ENCODE peak calls at places on chromosome X, in ten cellular contexts. N is heart right ventricle; F is lung; Y is suprapubic skin; E is Peyer's patch; M is hepatocyte; R is osteoblast; B is astrocyte; C is adipocyte; H is naive thymus-derived CD4-positive, alpha-beta T cell. T is an unnamed sample.

GRCh38 chrX:25005034-25005381 is 10.8 kb downstream of the ARX start:
- DNase-seq in R (no peak), H (no peak), E (no peak), F (no peak), M (no peak), B (no peak), N (no peak), Y (no peak), C (no peak), T (no peak)

GRCh38 chrX:70454441-70455365 is 10.1 kb downstream of the DLG3 start:
- DNase-seq in B (peak; percentile 23), H (peak; percentile 52), E (peak; percentile 75), R (peak; percentile 94), M (peak; percentile 89), Y (no peak), F (peak; percentile 82), C (peak; percentile 76), N (peak; percentile 52), T (peak; percentile 95)

GRCh38 chrX:39582091-39582490 is 515.7 kb downstream of the BCOR start:
- DNase-seq in E (no peak), Y (no peak), M (peak; percentile 50), B (peak; percentile 36), R (no peak), N (no peak), C (no peak), F (no peak), H (no peak), T (peak; percentile 17)

GRCh38 chrX:55907968-55908607 is 190.5 kb downstream of the RRAGB start:
- DNase-seq in C (peak; percentile 6), F (peak; percentile 48), N (peak; percentile 38), B (no peak), R (peak; percentile 22), H (peak; percentile 40), Y (no peak), M (peak; percentile 84), E (peak; percentile 68), T (no peak)

GRCh38 chrX:52577464-52578173 is 60.8 kb upstream of the XAGE1B start:
- DNase-seq in N (no peak), E (no peak), B (no peak), H (no peak), R (no peak), Y (no peak), M (no peak), F (no peak), C (no peak), T (no peak)

GRCh38 chrX:38166478-38167083 is 54.1 kb downstream of the SRPX start:
- DNase-seq in F (no peak), M (peak; percentile 53), R (no peak), N (no peak), B (no peak), C (peak; percentile 75), E (peak; percentile 17), H (peak; percentile 7), Y (no peak), T (no peak)

GRCh38 chrX:110732274-110732673 is 63.3 kb downstream of the CHRDL1 start:
- DNase-seq in B (no peak), E (no peak), F (no peak), N (peak; percentile 6), Y (no peak), R (no peak), C (no peak), M (no peak), H (no peak), T (no peak)

GRCh38 chrX:56248492-56248891 is 16.3 kb downstream of the KLF8 start:
- DNase-seq in C (peak; percentile 56), Y (no peak), H (peak; percentile 58), E (peak; percentile 26), N (peak; percentile 45), B (peak; percentile 2), F (peak; percentile 43), M (peak; percentile 65), R (no peak), T (peak; percentile 5)

GRCh38 chrX:109890300-109890699 is 112.6 kb upstream of the TMEM164 start:
- DNase-seq in M (no peak), Y (no peak), F (no peak), B (no peak), R (no peak), N (no peak), E (no peak), C (no peak), H (no peak), T (no peak)

GRCh38 chrX:131331152-131331551 is 42.0 kb upstream of the IGSF1 start:
- DNase-seq in R (no peak), M (no peak), B (no peak), E (no peak), Y (no peak), F (no peak), H (no peak), C (no peak), N (no peak), T (no peak)

GRCh38 chrX:131332331-131332730 is 43.2 kb upstream of the IGSF1 start:
- DNase-seq in M (no peak), H (no peak), C (no peak), Y (no peak), B (no peak), F (no peak), E (no peak), R (no peak), N (no peak), T (no peak)

GRCh38 chrX:131330735-131331134 is 41.6 kb upstream of the IGSF1 start:
- DNase-seq in M (no peak), C (no peak), N (no peak), E (no peak), R (no peak), F (no peak), H (no peak), Y (no peak), B (no peak), T (no peak)
- H3K27me3 ChIP-seq in M (no peaks in the 10 kb centered on the region), C (peaks cover 8% of the 10 kb centered on the region), N (no peaks in the 10 kb centered on the region), E (no peaks in the 10 kb centered on the region), R (no peaks in the 10 kb centered on the region), F (no peaks in the 10 kb centered on the region), H (no peaks in the 10 kb centered on the region), Y (no peaks in the 10 kb centered on the region), B (no peaks in the 10 kb centered on the region), T (no peaks in the 10 kb centered on the region)

GRCh38 chrX:100645106-100645505 is 1.1 kb downstream of the SRPX2 start:
- DNase-seq in R (no peak), B (peak; percentile 16), Y (no peak), C (peak; percentile 36), F (no peak), H (no peak), N (no peak), E (no peak), M (no peak), T (no peak)

GRCh38 chrX:100642296-100642695 is 1.7 kb upstream of the SRPX2 start:
- DNase-seq in R (no peak), E (no peak), Y (no peak), M (no peak), F (no peak), N (no peak), H (no peak), B (no peak), C (no peak), T (no peak)

GRCh38 chrX:100643212-100643611 is 787 bp upstream of the SRPX2 start:
- DNase-seq in Y (no peak), M (no peak), B (no peak), C (no peak), R (no peak), E (no peak), F (no peak), H (no peak), N (no peak), T (no peak)

GRCh38 chrX:100647095-100647494 is 3.1 kb downstream of the SRPX2 start:
- DNase-seq in E (no peak), B (peak; percentile 30), N (peak; percentile 4), Y (no peak), C (peak; percentile 57), H (no peak), M (peak; percentile 18), F (no peak), R (no peak), T (peak; percentile 65)

GRCh38 chrX:100643943-100644587 is at the start of gene SRPX2:
- DNase-seq in H (no peak), Y (no peak), F (no peak), E (no peak), B (peak; percentile 88), C (peak; percentile 83), M (peak; percentile 74), R (peak; percentile 88), N (peak; percentile 24), T (peak; percentile 48)
- H3K4me1 ChIP-seq in H (no peaks in the 10 kb centered on the region), Y (peaks cover 18% of the 10 kb centered on the region), F (no peaks in the 10 kb centered on the region), E (peaks cover 4% of the 10 kb centered on the region), B (peaks cover 45% of the 10 kb centered on the region), C (peaks cover 38% of the 10 kb centered on the region), M (peaks cover 39% of the 10 kb centered on the region), R (peaks cover 46% of the 10 kb centered on the region), N (peaks cover 14% of the 10 kb centered on the region), T (peaks cover 44% of the 10 kb centered on the region)

GRCh38 chrX:154724999-154725756 is 25.7 kb downstream of the GAB3 start:
- DNase-seq in R (no peak), H (no peak), C (no peak), B (no peak), E (no peak), M (no peak), Y (no peak), F (no peak), N (no peak), T (no peak)

GRCh38 chrX:154730271-154730883 is 20.5 kb downstream of the GAB3 start:
- DNase-seq in N (peak; percentile 77), B (peak; percentile 77), M (no peak), E (no peak), R (no peak), F (peak; percentile 76), Y (peak; percentile 69), H (no peak), C (peak; percentile 83), T (no peak)

GRCh38 chrX:154729439-154729838 is 21.4 kb downstream of the GAB3 start:
- DNase-seq in B (no peak), Y (no peak), R (no peak), N (no peak), C (no peak), H (no peak), F (no peak), E (no peak), M (no peak), T (no peak)

GRCh38 chrX:154728791-154729190 is 22.1 kb downstream of the GAB3 start:
- DNase-seq in M (no peak), F (no peak), E (no peak), R (no peak), N (no peak), Y (no peak), B (no peak), C (no peak), H (no peak), T (no peak)

GRCh38 chrX:154727418-154728323 is 23.2 kb downstream of the GAB3 start:
- DNase-seq in Y (peak; percentile 73), B (peak; percentile 67), R (no peak), H (no peak), F (peak; percentile 54), M (no peak), C (peak; percentile 58), N (peak; percentile 72), E (no peak), T (peak; percentile 20)
- H3K27me3 ChIP-seq in Y (no peaks in the 10 kb centered on the region), B (no peaks in the 10 kb centered on the region), R (no peaks in the 10 kb centered on the region), H (no peaks in the 10 kb centered on the region), F (no peaks in the 10 kb centered on the region), M (no peaks in the 10 kb centered on the region), C (peaks cover 4% of the 10 kb centered on the region), N (no peaks in the 10 kb centered on the region), E (no peaks in the 10 kb centered on the region), T (no peaks in the 10 kb centered on the region)

DNA sequence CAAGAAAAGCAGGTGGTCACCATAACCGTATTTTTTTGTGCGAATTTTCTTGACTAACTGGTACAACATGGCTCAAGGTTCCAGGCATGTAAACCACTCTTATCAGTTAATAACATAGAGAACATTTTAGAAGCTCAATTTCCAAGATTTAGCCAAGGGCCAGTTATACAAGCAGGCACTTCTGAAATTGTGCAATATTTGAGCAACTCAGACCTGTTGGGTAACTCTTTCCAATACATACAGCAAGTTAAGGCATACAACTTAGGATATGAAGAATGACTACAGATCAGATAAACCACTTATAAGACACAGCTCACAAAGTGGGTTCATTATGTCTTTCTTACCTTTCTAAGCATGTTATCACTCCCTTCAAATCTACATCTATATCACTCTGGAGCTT is 43.9 kb downstream of the ZNF280C start:
- DNase-seq in N (no peak), H (no peak), E (no peak), C (peak; percentile 73), F (no peak), R (no peak), Y (no peak), B (no peak), M (peak; percentile 9), T (no peak)
- H3K4me1 ChIP-seq in N (no peaks in the 10 kb centered on the region), H (no peaks in the 10 kb centered on the region), E (no peaks in the 10 kb centered on the region), C (peaks cover 7% of the 10 kb centered on the region), F (no peaks in the 10 kb centered on the region), R (no peaks in the 10 kb centered on the region), Y (no peaks in the 10 kb centered on the region), B (no peaks in the 10 kb centered on the region), M (no peaks in the 10 kb centered on the region), T (no peaks in the 10 kb centered on the region)

T was measured in SJCRH30.